ENCODE peak calls at places on chromosomes 16 and 17, in ten cellular contexts. One of them, this sample, is unnamed.

GRCh38 chr17:62085511-62086408 is 20.7 kb upstream of the MED13 start:
- DNase-seq in cardiac fibroblast: peak; percentile 18
- DNase-seq in AG04449: no peak
- DNase-seq in WTC11: no peak
- DNase-seq in CD8-positive, alpha-beta T cell: no peak
- DNase-seq in lung: peak; percentile 30
- DNase-seq in fibroblast of pulmonary artery: no peak
- DNase-seq in lower lobe of right lung: no peak
- DNase-seq in choroid plexus epithelial cell: no peak
- DNase-seq in A549: no peak
- DNase-seq in this sample: peak; percentile 72

GRCh38 chr17:83182620-83183063 is 103.2 kb downstream of the METRNL start:
- DNase-seq in cardiac fibroblast: no peak
- DNase-seq in AG04449: no peak
- DNase-seq in WTC11: peak; percentile 11
- DNase-seq in CD8-positive, alpha-beta T cell: no peak
- DNase-seq in lung: peak; percentile 30
- DNase-seq in fibroblast of pulmonary artery: no peak
- DNase-seq in lower lobe of right lung: peak; percentile 62
- DNase-seq in choroid plexus epithelial cell: no peak
- DNase-seq in A549: no peak
- DNase-seq in this sample: no peak

GRCh38 chr17:57722704-57723043 is 22.4 kb downstream of the CCDC182 start:
- DNase-seq in cardiac fibroblast: no peak
- DNase-seq in AG04449: no peak
- DNase-seq in WTC11: no peak
- DNase-seq in CD8-positive, alpha-beta T cell: no peak
- DNase-seq in lung: no peak
- DNase-seq in fibroblast of pulmonary artery: no peak
- DNase-seq in lower lobe of right lung: no peak
- DNase-seq in choroid plexus epithelial cell: no peak
- DNase-seq in A549: no peak
- DNase-seq in this sample: no peak

GRCh38 chr17:74822329-74823175 is 37.1 kb downstream of the GRIN2C start:
- DNase-seq in cardiac fibroblast: no peak
- DNase-seq in AG04449: no peak
- DNase-seq in WTC11: no peak
- DNase-seq in CD8-positive, alpha-beta T cell: peak; percentile 5
- DNase-seq in lung: no peak
- DNase-seq in fibroblast of pulmonary artery: no peak
- DNase-seq in lower lobe of right lung: no peak
- DNase-seq in choroid plexus epithelial cell: no peak
- DNase-seq in A549: no peak
- DNase-seq in this sample: no peak

GRCh38 chr16:49658066-49658465 is 197.8 kb downstream of the ZNF423 start:
- DNase-seq in cardiac fibroblast: no peak
- DNase-seq in AG04449: no peak
- DNase-seq in WTC11: no peak
- DNase-seq in CD8-positive, alpha-beta T cell: no peak
- DNase-seq in lung: no peak
- DNase-seq in fibroblast of pulmonary artery: no peak
- DNase-seq in lower lobe of right lung: no peak
- DNase-seq in choroid plexus epithelial cell: no peak
- DNase-seq in A549: no peak
- DNase-seq in this sample: no peak

GRCh38 chr16:77223184-77223583 is 24.0 kb downstream of the SYCE1L start:
- DNase-seq in cardiac fibroblast: no peak
- DNase-seq in AG04449: no peak
- DNase-seq in WTC11: peak; percentile 65
- DNase-seq in CD8-positive, alpha-beta T cell: no peak
- DNase-seq in lung: no peak
- DNase-seq in fibroblast of pulmonary artery: no peak
- DNase-seq in lower lobe of right lung: no peak
- DNase-seq in choroid plexus epithelial cell: no peak
- DNase-seq in A549: no peak
- DNase-seq in this sample: no peak

GRCh38 chr16:3152022-3152272 is 17.1 kb downstream of the ZNF213 start:
- DNase-seq in cardiac fibroblast: no peak
- DNase-seq in AG04449: no peak
- DNase-seq in WTC11: no peak
- DNase-seq in CD8-positive, alpha-beta T cell: no peak
- DNase-seq in lung: no peak
- DNase-seq in fibroblast of pulmonary artery: no peak
- DNase-seq in lower lobe of right lung: peak; percentile 46
- DNase-seq in choroid plexus epithelial cell: no peak
- DNase-seq in A549: no peak
- DNase-seq in this sample: no peak

GRCh38 chr17:72604518-72604917 is 483.7 kb downstream of the SOX9 start:
- DNase-seq in cardiac fibroblast: no peak
- DNase-seq in AG04449: no peak
- DNase-seq in WTC11: no peak
- DNase-seq in CD8-positive, alpha-beta T cell: no peak
- DNase-seq in lung: no peak
- DNase-seq in fibroblast of pulmonary artery: no peak
- DNase-seq in lower lobe of right lung: no peak
- DNase-seq in choroid plexus epithelial cell: no peak
- DNase-seq in A549: no peak
- DNase-seq in this sample: no peak

GRCh38 chr17:37818689-37819088 is 73.8 kb upstream of the HNF1B start:
- DNase-seq in cardiac fibroblast: no peak
- DNase-seq in AG04449: no peak
- DNase-seq in WTC11: no peak
- DNase-seq in CD8-positive, alpha-beta T cell: no peak
- DNase-seq in lung: peak; percentile 78
- DNase-seq in fibroblast of pulmonary artery: no peak
- DNase-seq in lower lobe of right lung: peak; percentile 60
- DNase-seq in choroid plexus epithelial cell: peak; percentile 42
- DNase-seq in A549: no peak
- DNase-seq in this sample: no peak

DNA sequence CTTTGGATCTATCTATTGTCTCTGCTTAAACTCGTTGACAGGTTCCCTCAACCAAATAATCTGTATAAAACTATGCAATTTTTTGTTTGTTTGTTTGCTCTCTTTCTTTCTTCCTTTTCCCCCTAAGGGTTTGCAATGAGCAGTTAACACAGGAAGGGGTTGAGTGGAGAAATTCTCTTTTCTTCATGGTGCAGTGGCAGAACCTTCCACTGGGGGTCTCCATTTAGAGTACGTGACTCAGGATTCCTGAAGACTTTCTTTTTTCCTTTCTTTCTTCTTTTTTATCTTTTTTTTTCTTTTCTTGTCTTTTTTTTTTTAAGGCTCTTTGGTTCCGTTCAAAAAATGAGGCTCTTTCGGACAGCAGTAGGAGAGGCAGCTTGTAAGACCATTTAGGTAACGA is 19.5 kb upstream of the RBFOX1 start:
- DNase-seq in cardiac fibroblast: no peak
- DNase-seq in AG04449: no peak
- DNase-seq in WTC11: no peak
- DNase-seq in CD8-positive, alpha-beta T cell: no peak
- DNase-seq in lung: no peak
- DNase-seq in fibroblast of pulmonary artery: no peak
- DNase-seq in lower lobe of right lung: no peak
- DNase-seq in choroid plexus epithelial cell: no peak
- DNase-seq in A549: no peak
- DNase-seq in this sample: no peak
- TF ChIP-seq CTCF in cardiac fibroblast: peak; percentile 19
- TF ChIP-seq CTCF in AG04449: no peak
- TF ChIP-seq CTCF in WTC11: no peak
- TF ChIP-seq CTCF in CD8-positive, alpha-beta T cell: no peak
- TF ChIP-seq CTCF in lung: no peak
- TF ChIP-seq CTCF in fibroblast of pulmonary artery: no peak
- TF ChIP-seq CTCF in lower lobe of right lung: no peak
- TF ChIP-seq CTCF in choroid plexus epithelial cell: no peak
- TF ChIP-seq CTCF in A549: peak; percentile 15
- TF ChIP-seq CTCF in this sample: peak; percentile 13

GRCh38 chr17:30589431-30589830 is 112.2 kb downstream of the GOSR1 start:
- DNase-seq in cardiac fibroblast: no peak
- DNase-seq in AG04449: no peak
- DNase-seq in WTC11: no peak
- DNase-seq in CD8-positive, alpha-beta T cell: no peak
- DNase-seq in lung: no peak
- DNase-seq in fibroblast of pulmonary artery: no peak
- DNase-seq in lower lobe of right lung: no peak
- DNase-seq in choroid plexus epithelial cell: no peak
- DNase-seq in A549: no peak
- DNase-seq in this sample: no peak

GRCh38 chr17:30588798-30589247 is 111.6 kb downstream of the GOSR1 start:
- DNase-seq in cardiac fibroblast: no peak
- DNase-seq in AG04449: no peak
- DNase-seq in WTC11: no peak
- DNase-seq in CD8-positive, alpha-beta T cell: no peak
- DNase-seq in lung: no peak
- DNase-seq in fibroblast of pulmonary artery: no peak
- DNase-seq in lower lobe of right lung: no peak
- DNase-seq in choroid plexus epithelial cell: no peak
- DNase-seq in A549: no peak
- DNase-seq in this sample: no peak

GRCh38 chr17:30580916-30581315 is 103.7 kb downstream of the GOSR1 start:
- DNase-seq in cardiac fibroblast: no peak
- DNase-seq in AG04449: no peak
- DNase-seq in WTC11: no peak
- DNase-seq in CD8-positive, alpha-beta T cell: no peak
- DNase-seq in lung: no peak
- DNase-seq in fibroblast of pulmonary artery: no peak
- DNase-seq in lower lobe of right lung: no peak
- DNase-seq in choroid plexus epithelial cell: peak; percentile 27
- DNase-seq in A549: no peak
- DNase-seq in this sample: no peak

GRCh38 chr17:30586818-30587595 is 109.8 kb downstream of the GOSR1 start:
- DNase-seq in cardiac fibroblast: peak; percentile 46
- DNase-seq in AG04449: peak; percentile 49
- DNase-seq in WTC11: no peak
- DNase-seq in CD8-positive, alpha-beta T cell: no peak
- DNase-seq in lung: no peak
- DNase-seq in fibroblast of pulmonary artery: peak; percentile 56
- DNase-seq in lower lobe of right lung: no peak
- DNase-seq in choroid plexus epithelial cell: peak; percentile 79
- DNase-seq in A549: no peak
- DNase-seq in this sample: peak; percentile 21

DNA sequence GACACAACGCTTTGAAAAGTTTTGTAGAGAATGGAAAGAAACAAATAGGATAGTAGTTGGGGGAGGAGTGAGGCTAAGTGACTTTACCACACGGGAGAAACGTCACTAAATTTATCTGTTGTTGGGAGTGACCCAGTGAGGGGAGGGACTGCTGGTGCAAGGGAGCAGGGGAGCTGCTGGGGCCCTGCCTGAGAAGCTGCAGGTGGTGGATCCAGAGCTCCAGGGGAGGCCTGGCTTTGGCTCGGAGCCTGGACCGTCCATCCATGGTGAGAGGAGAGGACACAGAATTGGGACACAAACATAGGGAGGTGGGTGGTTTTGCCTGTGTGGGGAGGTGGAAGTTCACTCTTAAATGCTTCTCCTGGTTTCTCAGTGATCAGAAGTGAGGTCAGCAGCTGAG is 107.6 kb downstream of the GOSR1 start:
- DNase-seq in cardiac fibroblast: no peak
- DNase-seq in AG04449: no peak
- DNase-seq in WTC11: no peak
- DNase-seq in CD8-positive, alpha-beta T cell: no peak
- DNase-seq in lung: no peak
- DNase-seq in fibroblast of pulmonary artery: no peak
- DNase-seq in lower lobe of right lung: no peak
- DNase-seq in choroid plexus epithelial cell: peak; percentile 15
- DNase-seq in A549: no peak
- DNase-seq in this sample: no peak
- TF ChIP-seq CTCF in cardiac fibroblast: no peak
- TF ChIP-seq CTCF in AG04449: no peak
- TF ChIP-seq CTCF in WTC11: no peak
- TF ChIP-seq CTCF in CD8-positive, alpha-beta T cell: no peak
- TF ChIP-seq CTCF in lung: no peak
- TF ChIP-seq CTCF in fibroblast of pulmonary artery: no peak
- TF ChIP-seq CTCF in lower lobe of right lung: no peak
- TF ChIP-seq CTCF in choroid plexus epithelial cell: no peak
- TF ChIP-seq CTCF in A549: no peak
- TF ChIP-seq CTCF in this sample: no peak

GRCh38 chr17:38872671-38873385 is 3.0 kb downstream of the LASP1 start:
- DNase-seq in cardiac fibroblast: no peak
- DNase-seq in AG04449: no peak
- DNase-seq in WTC11: no peak
- DNase-seq in CD8-positive, alpha-beta T cell: no peak
- DNase-seq in lung: no peak
- DNase-seq in fibroblast of pulmonary artery: no peak
- DNase-seq in lower lobe of right lung: no peak
- DNase-seq in choroid plexus epithelial cell: no peak
- DNase-seq in A549: no peak
- DNase-seq in this sample: no peak

GRCh38 chr17:38871992-38872605 is 2.2 kb downstream of the LASP1 start:
- DNase-seq in cardiac fibroblast: no peak
- DNase-seq in AG04449: no peak
- DNase-seq in WTC11: no peak
- DNase-seq in CD8-positive, alpha-beta T cell: no peak
- DNase-seq in lung: no peak
- DNase-seq in fibroblast of pulmonary artery: no peak
- DNase-seq in lower lobe of right lung: no peak
- DNase-seq in choroid plexus epithelial cell: no peak
- DNase-seq in A549: no peak
- DNase-seq in this sample: no peak

GRCh38 chr17:38869647-38870258 is at the start of gene LASP1:
- DNase-seq in cardiac fibroblast: peak; percentile 93
- DNase-seq in AG04449: no peak
- DNase-seq in WTC11: peak; percentile 80
- DNase-seq in CD8-positive, alpha-beta T cell: peak; percentile 86
- DNase-seq in lung: peak; percentile 88
- DNase-seq in fibroblast of pulmonary artery: peak; percentile 89
- DNase-seq in lower lobe of right lung: peak; percentile 92
- DNase-seq in choroid plexus epithelial cell: peak; percentile 89
- DNase-seq in A549: peak; percentile 83
- DNase-seq in this sample: peak; percentile 82

GRCh38 chr17:38870259-38871165 is 654 bp downstream of the LASP1 start:
- DNase-seq in cardiac fibroblast: peak; percentile 64
- DNase-seq in AG04449: no peak
- DNase-seq in WTC11: peak; percentile 65
- DNase-seq in CD8-positive, alpha-beta T cell: peak; percentile 73
- DNase-seq in lung: peak; percentile 75
- DNase-seq in fibroblast of pulmonary artery: no peak
- DNase-seq in lower lobe of right lung: peak; percentile 87
- DNase-seq in choroid plexus epithelial cell: peak; percentile 62
- DNase-seq in A549: peak; percentile 68
- DNase-seq in this sample: peak; percentile 54

GRCh38 chr17:38871247-38871991 is 1.6 kb downstream of the LASP1 start:
- DNase-seq in cardiac fibroblast: peak; percentile 68
- DNase-seq in AG04449: no peak
- DNase-seq in WTC11: no peak
- DNase-seq in CD8-positive, alpha-beta T cell: peak; percentile 80
- DNase-seq in lung: peak; percentile 80
- DNase-seq in fibroblast of pulmonary artery: peak; percentile 71
- DNase-seq in lower lobe of right lung: peak; percentile 78
- DNase-seq in choroid plexus epithelial cell: peak; percentile 72
- DNase-seq in A549: peak; percentile 92
- DNase-seq in this sample: peak; percentile 63
- TF ChIP-seq CTCF in cardiac fibroblast: no peak
- TF ChIP-seq CTCF in AG04449: no peak
- TF ChIP-seq CTCF in WTC11: no peak
- TF ChIP-seq CTCF in CD8-positive, alpha-beta T cell: no peak
- TF ChIP-seq CTCF in lung: no peak
- TF ChIP-seq CTCF in fibroblast of pulmonary artery: no peak
- TF ChIP-seq CTCF in lower lobe of right lung: no peak
- TF ChIP-seq CTCF in choroid plexus epithelial cell: no peak
- TF ChIP-seq CTCF in A549: peak; percentile 55
- TF ChIP-seq CTCF in this sample: peak; percentile 2

GRCh38 chr16:27920391-27920891 is 143.1 kb downstream of the GSG1L start:
- DNase-seq in cardiac fibroblast: no peak
- DNase-seq in AG04449: no peak
- DNase-seq in WTC11: peak; percentile 67
- DNase-seq in CD8-positive, alpha-beta T cell: no peak
- DNase-seq in lung: no peak
- DNase-seq in fibroblast of pulmonary artery: no peak
- DNase-seq in lower lobe of right lung: no peak
- DNase-seq in choroid plexus epithelial cell: peak; percentile 17
- DNase-seq in A549: peak; percentile 38
- DNase-seq in this sample: no peak
- TF ChIP-seq CTCF in cardiac fibroblast: peak; percentile 9
- TF ChIP-seq CTCF in AG04449: no peak
- TF ChIP-seq CTCF in WTC11: peak; percentile 29
- TF ChIP-seq CTCF in CD8-positive, alpha-beta T cell: no peak
- TF ChIP-seq CTCF in lung: no peak
- TF ChIP-seq CTCF in fibroblast of pulmonary artery: peak; percentile 6
- TF ChIP-seq CTCF in lower lobe of right lung: no peak
- TF ChIP-seq CTCF in choroid plexus epithelial cell: peak; percentile 52
- TF ChIP-seq CTCF in A549: no peak
- TF ChIP-seq CTCF in this sample: peak; percentile 15

This sample was measured in fibroblast of the aortic adventitia.